ENCODE peak calls at places on chromosomes 6 and 20, in seven cellular contexts. Y is WERI-Rb-1, E is psoas muscle, C is endothelial cell of umbilical vein, J is Panc1, D is PC-9, S is tibial artery. P is an unnamed sample. For H3K9me3, the result is how much of the 10 kb centered on the place peaks cover.

GRCh38 chr20:39532205-39532604 is 570.1 kb downstream of the DHX35 start:
- DNase-seq in E (no peak), C (no peak), J (no peak), Y (no peak), S (no peak), D (no peak), P (peak)

GRCh38 chr6:17086469-17086868 is 15.4 kb upstream of the STMND1 start:
- DNase-seq in Y (peak), D (peak), E (no peak), S (peak), J (peak), C (peak), P (peak)

GRCh38 chr6:26520088-26520839 is 17.9 kb upstream of the HMGN4 start:
- DNase-seq in Y (peak), C (peak), S (no peak), J (peak), D (no peak), E (no peak), P (no peak)

GRCh38 chr6:33761922-33762629 is 15.4 kb upstream of the IP6K3 start:
- DNase-seq in J (no peak), S (no peak), E (peak), C (peak), D (peak), Y (peak), P (no peak)

GRCh38 chr6:47016236-47016635 is 25.9 kb downstream of the ADGRF1 start:
- DNase-seq in C (no peak), D (no peak), Y (no peak), E (no peak), S (no peak), J (no peak), P (no peak)

GRCh38 chr20:60121903-60122302 is 163.7 kb downstream of the CDH26 start:
- DNase-seq in J (no peak), Y (no peak), S (no peak), E (no peak), D (no peak), C (no peak), P (no peak)

GRCh38 chr6:19415605-19416326 is 421.4 kb upstream of the ID4 start:
- DNase-seq in C (no peak), S (no peak), J (no peak), Y (no peak), D (peak), E (no peak), P (peak)

GRCh38 chr6:68506911-68507310 is 128.2 kb upstream of the ADGRB3 start:
- DNase-seq in J (no peak), D (no peak), C (no peak), S (no peak), Y (no peak), E (no peak), P (no peak)

GRCh38 chr6:11389977-11390376 is 147.6 kb upstream of the TMEM170B start:
- DNase-seq in C (peak), E (no peak), Y (no peak), D (peak), S (no peak), J (no peak), P (no peak)

GRCh38 chr6:129683606-129684322 is 26.2 kb downstream of the ARHGAP18 start:
- DNase-seq in D (peak), J (peak), S (peak), E (peak), C (peak), Y (no peak), P (peak)

GRCh38 chr6:44580901-44581300 is 193.4 kb downstream of the CDC5L start:
- DNase-seq in Y (no peak), E (no peak), D (no peak), S (no peak), J (no peak), C (no peak), P (no peak)

GRCh38 chr6:12094689-12095088 is 82.6 kb downstream of the HIVEP1 start:
- DNase-seq in C (no peak), D (no peak), Y (no peak), E (no peak), J (no peak), S (no peak), P (no peak)

GRCh38 chr20:50870572-50871161 is 60.6 kb downstream of the ADNP start:
- DNase-seq in D (no peak), S (no peak), J (no peak), C (no peak), E (no peak), Y (no peak), P (no peak)

GRCh38 chr6:30615219-30615957 is 1.7 kb downstream of the PPP1R10 start:
- DNase-seq in S (peak), E (no peak), Y (peak), D (peak), J (no peak), C (peak), P (no peak)

GRCh38 chr6:6411115-6411514 is 90.7 kb upstream of the F13A1 start:
- DNase-seq in S (no peak), J (no peak), D (no peak), E (no peak), Y (no peak), C (no peak), P (no peak)

GRCh38 chr6:161318456-161318855 is 44.6 kb upstream of the AGPAT4 start:
- DNase-seq in C (no peak), D (no peak), Y (no peak), S (no peak), J (no peak), E (no peak), P (no peak)

GRCh38 chr6:83615025-83615999 is 93.6 kb downstream of the SNAP91 start:
- DNase-seq in S (no peak), E (no peak), Y (no peak), J (peak), C (peak), D (no peak), P (no peak)

GRCh38 chr6:47655719-47656595 is 42.4 kb upstream of the ADGRF4 start:
- DNase-seq in C (peak), D (peak), E (no peak), Y (peak), J (no peak), S (no peak), P (peak)

GRCh38 chr20:44585042-44585968 is 2.9 kb downstream of the PKIG start:
- DNase-seq in S (no peak), D (no peak), E (no peak), C (no peak), J (no peak), Y (no peak), P (no peak)

GRCh38 chr20:44583179-44583578 is 800 bp downstream of the PKIG start:
- DNase-seq in D (no peak), Y (no peak), S (no peak), J (no peak), C (peak), E (no peak), P (no peak)

GRCh38 chr20:44586289-44586911 is 4.0 kb downstream of the PKIG start:
- DNase-seq in S (no peak), J (no peak), D (no peak), C (peak), Y (no peak), E (no peak), P (no peak)

GRCh38 chr20:44582321-44583025 is at the start of gene PKIG:
- DNase-seq in C (peak), J (no peak), D (no peak), S (peak), E (peak), Y (no peak), P (no peak)

DNA sequence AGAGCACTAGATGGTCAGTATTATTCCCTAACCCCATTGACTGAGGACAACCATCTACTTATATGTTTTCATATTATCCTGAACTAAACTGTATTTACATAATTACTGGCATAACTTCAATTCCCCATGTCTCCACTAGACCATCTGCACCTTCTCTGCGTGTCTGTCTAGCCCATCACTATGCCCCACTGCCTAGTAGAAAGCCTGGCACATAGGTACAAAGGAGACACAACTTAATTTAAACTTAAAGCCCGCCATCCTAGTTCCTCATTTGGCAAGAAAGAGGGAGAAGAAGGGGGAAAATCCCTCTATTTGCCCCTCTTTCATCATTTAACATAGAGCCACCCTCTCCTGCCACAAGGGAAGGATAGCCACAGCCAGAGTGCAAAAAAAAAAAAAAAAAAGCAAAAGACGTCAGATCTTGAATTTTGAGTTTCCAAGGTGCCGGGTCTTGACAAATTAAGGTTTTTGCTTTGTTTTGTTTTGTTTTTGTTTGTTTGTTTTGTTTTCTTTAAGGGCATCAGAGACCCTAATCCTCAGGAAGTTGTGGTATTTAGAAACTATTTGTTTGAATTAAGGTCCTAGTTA is 1.8 kb downstream of the PKIG start:
- DNase-seq in E (no peak), C (no peak), J (no peak), S (no peak), Y (no peak), D (no peak), P (no peak)
- TF ChIP-seq CTCF in E (no peak), C (no peak), J (no peak), S (no peak), Y (no peak), D (no peak), P (no peak)

DNA sequence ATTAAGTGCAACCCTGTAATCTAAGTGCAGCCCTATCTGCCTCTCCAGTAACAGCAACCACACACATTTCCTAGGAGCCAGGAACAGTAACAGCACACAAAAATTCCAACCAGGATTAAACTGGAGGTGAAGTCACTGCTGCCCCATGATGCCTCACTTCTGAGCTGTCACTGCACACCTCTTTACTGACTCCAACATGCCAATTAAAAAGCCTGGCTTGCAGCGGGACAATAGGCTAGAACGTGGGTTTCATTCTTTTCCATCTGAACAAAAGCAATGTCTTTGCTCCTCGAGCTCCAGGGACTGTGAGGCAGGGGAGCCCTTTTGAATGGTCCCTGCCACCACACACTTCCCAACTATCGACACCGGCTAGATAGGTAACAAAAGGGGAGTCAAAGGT is 262.8 kb downstream of the CD83 start:
- DNase-seq in C (no peak), E (no peak), J (no peak), S (no peak), D (no peak), Y (no peak), P (no peak)
- H3K9me3 ChIP-seq in C (under half), E (under half), J (under half), S (under half), D (under half), Y (under half), P (under half)

GRCh38 chr6:35359346-35359743 is 17.0 kb downstream of the PPARD start:
- DNase-seq in J (no peak), D (no peak), C (no peak), Y (no peak), E (no peak), S (no peak), P (no peak)
- TF ChIP-seq CTCF in J (no peak), D (no peak), C (no peak), Y (no peak), E (no peak), S (no peak), P (no peak)

DNA sequence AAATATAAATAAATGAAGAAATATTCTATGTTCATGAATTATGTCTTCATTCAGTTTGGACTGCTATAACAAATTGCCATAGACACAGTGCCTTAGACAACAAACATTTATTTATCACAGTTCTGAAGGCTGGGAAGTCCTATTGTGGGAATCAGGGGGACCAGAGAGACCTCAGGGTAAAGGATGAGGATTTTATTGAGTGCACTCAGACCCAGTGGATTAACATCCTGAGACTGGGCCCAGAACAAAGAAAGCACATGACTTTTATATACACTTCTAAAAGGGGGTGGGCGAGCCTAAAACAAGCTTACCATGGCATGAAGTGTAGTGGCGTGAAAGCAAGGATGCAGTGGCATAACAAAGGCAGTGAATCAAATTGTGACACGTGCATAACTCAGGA is 26.9 kb upstream of the CBLN4 start:
- DNase-seq in S (no peak), C (no peak), J (no peak), E (no peak), Y (no peak), D (no peak), P (no peak)
- H3K9me3 ChIP-seq in S (under half), C (under half), J (under half), E (under half), Y (under half), D (under half), P (under half)

P was measured in keratinocyte.